ENCODE peak calls at places on chromosomes 12 and 14, in nine cellular contexts. B is fibroblast of lung; L is tibial artery; H is CD4-positive, alpha-beta T cell; Y is adrenal gland; G is upper lobe of right lung; J is D721Med; U is pancreas; F is AG10803. V is an unnamed sample.

GRCh38 chr12:2586159-2587035 is 208.4 kb upstream of the FKBP4 start:
- DNase-seq in J (no peak), U (no peak), G (peak; percentile 3), F (no peak), B (peak; percentile 6), H (no peak), Y (no peak), L (no peak), V (no peak)

GRCh38 chr14:71166434-71166833 is 259.2 kb downstream of the PCNX1 start:
- DNase-seq in L (no peak), Y (peak; percentile 81), B (peak; percentile 78), J (no peak), U (no peak), G (no peak), F (peak; percentile 83), H (no peak), V (no peak)

GRCh38 chr12:75208851-75209781 is 523 bp downstream of the KCNC2 start:
- DNase-seq in L (no peak), Y (peak; percentile 23), U (peak; percentile 43), H (no peak), G (no peak), F (peak; percentile 10), J (no peak), B (peak; percentile 51), V (peak; percentile 51)

GRCh38 chr12:8698132-8698829 is 490 bp downstream of the RIMKLB start:
- DNase-seq in F (peak; percentile 54), U (peak; percentile 82), B (peak; percentile 55), J (no peak), H (peak; percentile 39), Y (peak; percentile 46), G (peak; percentile 85), L (peak; percentile 74), V (peak; percentile 54)

GRCh38 chr12:101637936-101638335 is 43.2 kb downstream of the MYBPC1 start:
- DNase-seq in F (no peak), G (no peak), B (no peak), J (no peak), U (no peak), H (no peak), Y (no peak), L (no peak), V (no peak)

GRCh38 chr12:84697141-84697540 is 215.5 kb downstream of the SLC6A15 start:
- DNase-seq in J (no peak), H (no peak), G (no peak), F (peak; percentile 82), B (peak; percentile 55), Y (no peak), U (no peak), L (no peak), V (no peak)

GRCh38 chr12:55729592-55730446 is 1.0 kb upstream of the CD63 start:
- DNase-seq in L (peak; percentile 96), J (peak; percentile 93), B (peak; percentile 95), Y (peak; percentile 95), U (peak; percentile 93), G (peak; percentile 95), H (peak; percentile 43), F (peak; percentile 89), V (peak; percentile 85)

GRCh38 chr12:118016424-118017264 is at the start of gene RFC5:
- DNase-seq in U (peak; percentile 100), F (peak; percentile 95), L (peak; percentile 97), G (peak; percentile 99), H (peak; percentile 97), Y (peak; percentile 97), B (peak; percentile 93), J (peak; percentile 82), V (peak; percentile 99)

GRCh38 chr14:104437703-104438102 is 141.9 kb upstream of the C14orf180 start:
- DNase-seq in H (no peak), J (no peak), Y (no peak), G (peak; percentile 46), U (no peak), B (no peak), F (no peak), L (no peak), V (no peak)

GRCh38 chr14:35046751-35047536 is 872 bp downstream of the FAM177A1 start:
- DNase-seq in F (no peak), G (no peak), Y (peak; percentile 54), J (no peak), H (no peak), L (no peak), U (no peak), B (peak; percentile 35), V (peak; percentile 63)

GRCh38 chr12:74581439-74581838 is 43.8 kb downstream of the ATXN7L3B start:
- DNase-seq in G (no peak), U (no peak), J (no peak), F (no peak), L (no peak), B (no peak), Y (no peak), H (no peak), V (no peak)

GRCh38 chr12:27207626-27208413 is 36.3 kb upstream of the STK38L start:
- DNase-seq in Y (no peak), H (no peak), U (no peak), L (no peak), G (no peak), B (peak; percentile 46), J (no peak), F (peak; percentile 41), V (peak; percentile 58)

GRCh38 chr12:30975581-30975980 is 49.0 kb downstream of the TSPAN11 start:
- DNase-seq in U (no peak), J (no peak), Y (no peak), B (no peak), F (no peak), H (no peak), L (no peak), G (no peak), V (no peak)

GRCh38 chr12:64610092-64610659 is at the start of gene RASSF3:
- DNase-seq in J (peak; percentile 34), H (peak; percentile 67), F (peak; percentile 38), G (peak; percentile 89), U (peak; percentile 86), B (peak; percentile 71), L (peak; percentile 44), Y (peak; percentile 70), V (peak; percentile 77)

GRCh38 chr12:64609543-64610091 is 678 bp upstream of the RASSF3 start:
- DNase-seq in H (no peak), F (no peak), Y (no peak), U (no peak), B (peak; percentile 30), G (no peak), L (no peak), J (no peak), V (no peak)

GRCh38 chr12:64611430-64612286 is 1.4 kb downstream of the RASSF3 start:
- DNase-seq in U (peak; percentile 63), F (peak; percentile 44), Y (peak; percentile 43), H (peak; percentile 5), B (peak; percentile 29), G (peak; percentile 77), J (no peak), L (peak; percentile 49), V (peak; percentile 39)

GRCh38 chr12:64610660-64611429 is 550 bp downstream of the RASSF3 start:
- DNase-seq in Y (peak; percentile 72), G (peak; percentile 88), J (peak; percentile 49), H (peak; percentile 61), B (peak; percentile 57), L (peak; percentile 47), F (peak; percentile 56), U (no peak), V (peak; percentile 84)

GRCh38 chr12:64608901-64609542 is 1.3 kb upstream of the RASSF3 start:
- DNase-seq in G (no peak), F (peak; percentile 28), U (no peak), Y (peak; percentile 44), B (peak; percentile 61), J (no peak), L (no peak), H (peak; percentile 38), V (peak; percentile 66)
- TF ChIP-seq CTCF in G (no peak), F (peak; percentile 10), U (no peak), Y (no peak), B (no peak), J (peak; percentile 3), L (no peak), H (no peak), V (no peak)

GRCh38 chr14:72942934-72943333 is 16.7 kb downstream of the DCAF4 start:
- DNase-seq in Y (no peak), J (no peak), U (no peak), B (no peak), L (no peak), G (no peak), H (no peak), F (no peak), V (no peak)
- TF ChIP-seq CTCF in Y (no peak), J (no peak), U (no peak), B (no peak), L (no peak), G (no peak), H (no peak), F (no peak), V (no peak)

GRCh38 chr14:45807187-45807586 is 554.2 kb upstream of the MIS18BP1 start:
- DNase-seq in J (no peak), F (no peak), H (no peak), B (no peak), L (no peak), U (no peak), Y (no peak), G (no peak), V (no peak)

GRCh38 chr14:45811155-45811554 is 558.2 kb upstream of the MIS18BP1 start:
- DNase-seq in J (no peak), B (no peak), F (no peak), H (no peak), Y (no peak), G (no peak), L (no peak), U (no peak), V (no peak)

DNA sequence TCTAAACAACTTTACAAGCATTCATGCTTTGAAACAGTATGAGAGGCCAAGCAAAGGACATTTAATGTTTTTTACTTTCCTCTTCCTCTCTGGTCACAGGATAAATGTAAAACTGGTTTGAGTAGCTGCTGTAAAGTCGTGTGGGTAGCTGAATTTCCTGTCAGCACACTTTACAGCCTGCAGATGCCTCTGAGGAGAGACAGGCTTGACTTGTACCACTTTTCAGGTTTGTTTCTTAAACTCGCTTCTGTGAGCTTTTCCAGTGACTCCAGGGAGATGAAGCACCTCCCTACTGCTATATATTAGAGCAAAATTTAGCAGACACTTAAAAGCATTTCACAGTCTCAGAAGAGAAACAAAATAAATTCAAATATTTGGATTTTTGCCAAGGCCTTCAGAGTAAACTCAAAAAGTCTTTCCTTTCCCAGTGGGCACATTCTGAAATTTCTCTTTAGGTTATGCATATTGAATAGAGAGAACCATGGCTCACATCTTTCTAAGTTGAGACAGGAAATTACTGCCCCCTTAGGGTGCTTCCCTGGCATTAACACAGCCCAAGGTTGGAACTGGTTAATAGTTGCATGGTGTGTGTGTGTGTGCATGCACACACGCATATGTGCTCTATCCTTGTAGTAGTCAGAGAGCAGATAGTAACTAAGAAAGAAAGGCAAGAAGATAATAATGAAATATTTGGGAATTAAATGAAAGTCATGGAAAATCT is 557.3 kb upstream of the MIS18BP1 start:
- DNase-seq in B (no peak), F (no peak), H (no peak), U (no peak), J (no peak), Y (no peak), G (no peak), L (no peak), V (no peak)
- TF ChIP-seq CTCF in B (no peak), F (no peak), H (no peak), U (no peak), J (no peak), Y (no peak), G (peak; percentile 16), L (no peak), V (no peak)

DNA sequence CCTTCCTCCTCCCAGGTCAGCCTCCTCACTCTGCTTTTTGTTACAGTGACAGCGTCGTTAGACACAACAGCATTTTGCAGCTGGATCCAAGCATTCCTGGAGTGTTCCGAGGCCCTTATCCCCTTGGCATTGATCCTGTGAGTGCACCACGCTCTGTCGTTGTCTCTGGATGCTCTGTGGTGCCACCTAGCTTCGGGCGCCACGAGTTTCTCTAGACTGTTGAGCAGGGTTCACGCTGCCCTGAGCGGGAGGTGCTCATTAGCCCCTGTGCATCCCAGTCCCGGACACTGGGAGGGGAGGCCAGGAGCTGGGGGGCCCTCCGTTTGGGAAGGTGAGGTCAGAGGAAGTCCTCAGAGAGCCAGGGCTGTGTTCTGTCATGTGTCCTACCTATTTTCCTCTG is 17.3 kb upstream of the DNAH10 start:
- DNase-seq in F (no peak), J (no peak), B (no peak), Y (no peak), L (no peak), H (no peak), U (no peak), G (no peak), V (peak; percentile 20)
- TF ChIP-seq CTCF in F (no peak), J (peak; percentile 30), B (no peak), Y (no peak), L (no peak), H (no peak), U (no peak), G (no peak), V (no peak)

V was measured in activated CD8-positive, alpha-beta T cell treated with anti-CD3 and anti-CD28 coated beads for 36 hours.